ENCODE peak calls at places on chromosomes 6 and 20, in four cellular contexts. G is keratinocyte, E is H9, M is PC-3. Y is an unnamed sample. For H4K20me1, the result is how much of the 10 kb centered on the place peaks cover.

GRCh38 chr6:118305081-118305480 is 243.0 kb upstream of the PLN start:
- DNase-seq in E (no peak), M (no peak), G (no peak), Y (no peak)

GRCh38 chr20:53899351-53900167 is 170.8 kb downstream of the BCAS1 start:
- DNase-seq in M (peak), G (peak), E (no peak), Y (peak)

GRCh38 chr6:29071831-29072723 is 15.0 kb downstream of the OR2B3 start:
- DNase-seq in M (peak), E (peak), G (no peak), Y (peak)

GRCh38 chr20:432677-433299 is 24.7 kb downstream of the RBCK1 start:
- DNase-seq in E (no peak), M (no peak), G (no peak), Y (no peak)

GRCh38 chr6:135321012-135321621 is 140.0 kb downstream of the MYB start:
- DNase-seq in G (no peak), E (no peak), M (no peak), Y (no peak)

GRCh38 chr6:140071115-140071514 is 696.7 kb upstream of the CITED2 start:
- DNase-seq in E (no peak), G (no peak), M (peak), Y (no peak)

GRCh38 chr6:74018825-74019224 is 322.8 kb downstream of the CD109 start:
- DNase-seq in M (peak), G (no peak), E (no peak), Y (no peak)

GRCh38 chr6:5305968-5306626 is 44.8 kb downstream of the FARS2 start:
- DNase-seq in M (peak), G (no peak), E (no peak), Y (no peak)

GRCh38 chr20:25540273-25540672 is 45.1 kb downstream of the NINL start:
- DNase-seq in G (no peak), M (peak), E (peak), Y (peak)

GRCh38 chr6:32984639-32985389 is 16.4 kb downstream of the BRD2 start:
- DNase-seq in M (peak), E (peak), G (no peak), Y (peak)

GRCh38 chr20:34085544-34086040 is 26.5 kb downstream of the EIF2S2 start:
- DNase-seq in E (no peak), M (no peak), G (no peak), Y (peak)

GRCh38 chr6:164628302-164628931 is 681.0 kb downstream of the C6orf118 start:
- DNase-seq in G (no peak), M (no peak), E (no peak), Y (no peak)

GRCh38 chr6:37867756-37868446 is 48.4 kb downstream of the ZFAND3 start:
- DNase-seq in M (no peak), G (no peak), E (no peak), Y (no peak)
- H4K20me1 ChIP-seq in M (half or more), G (under half), E (under half), Y (half or more)

DNA sequence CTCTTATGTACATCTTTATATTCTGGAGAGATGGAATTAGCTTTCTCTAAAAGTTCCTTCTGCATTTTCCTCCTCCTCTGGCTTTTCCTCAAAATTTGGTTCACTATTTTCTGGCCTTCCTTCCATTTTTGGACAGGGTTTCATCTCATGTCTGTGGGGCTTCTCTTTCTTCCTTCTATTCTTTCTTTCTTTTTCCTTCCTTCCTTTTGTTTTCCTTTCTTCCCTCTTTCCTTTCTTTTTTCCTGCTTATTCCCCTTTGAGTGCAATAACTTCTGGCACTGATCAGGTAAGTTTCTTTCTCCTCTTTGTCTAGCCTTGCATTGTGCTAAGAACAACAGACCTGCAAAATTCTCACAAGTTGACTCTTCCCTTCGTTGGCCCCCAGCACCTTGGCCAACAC is 5.5 kb upstream of the ATRN start:
- DNase-seq in E (no peak), M (no peak), G (no peak), Y (no peak)
- H4K20me1 ChIP-seq in E (under half), M (under half), G (under half), Y (under half)

GRCh38 chr20:50096237-50096636 is 16.7 kb downstream of the UBE2V1 start:
- DNase-seq in M (no peak), E (no peak), G (no peak), Y (no peak)
- H4K20me1 ChIP-seq in M (half or more), E (under half), G (under half), Y (under half)

DNA sequence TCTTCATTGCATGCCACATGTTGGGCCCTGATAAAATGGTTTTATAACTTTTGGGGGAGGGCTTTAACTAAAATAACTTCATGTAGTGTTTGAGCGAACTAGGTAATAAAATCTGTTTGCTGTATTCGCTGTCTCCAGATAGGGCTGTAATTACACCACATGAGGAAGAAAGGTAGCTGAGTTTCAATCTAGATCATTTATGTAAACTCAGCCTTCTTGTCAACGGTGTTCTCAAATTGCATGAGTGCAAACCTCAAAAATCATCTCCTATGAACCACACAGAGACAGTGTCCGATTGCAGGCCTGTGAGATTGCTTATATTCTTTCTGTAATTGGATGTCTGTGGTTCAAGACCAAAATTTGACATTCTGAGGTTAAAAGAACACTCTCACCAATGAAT is 37.7 kb upstream of the BEND3 start:
- DNase-seq in M (no peak), G (no peak), E (no peak), Y (no peak)
- H4K20me1 ChIP-seq in M (under half), G (under half), E (under half), Y (under half)

GRCh38 chr6:41077536-41077935 is 4.8 kb downstream of the NFYA start:
- DNase-seq in M (no peak), G (no peak), E (no peak), Y (no peak)

GRCh38 chr6:41079080-41079479 is 6.3 kb downstream of the NFYA start:
- DNase-seq in E (no peak), M (no peak), G (no peak), Y (no peak)

GRCh38 chr6:41085182-41085581 is 12.4 kb downstream of the NFYA start:
- DNase-seq in G (no peak), E (no peak), M (no peak), Y (no peak)

GRCh38 chr6:41083072-41083471 is 10.3 kb downstream of the NFYA start:
- DNase-seq in M (no peak), G (no peak), E (no peak), Y (no peak)

DNA sequence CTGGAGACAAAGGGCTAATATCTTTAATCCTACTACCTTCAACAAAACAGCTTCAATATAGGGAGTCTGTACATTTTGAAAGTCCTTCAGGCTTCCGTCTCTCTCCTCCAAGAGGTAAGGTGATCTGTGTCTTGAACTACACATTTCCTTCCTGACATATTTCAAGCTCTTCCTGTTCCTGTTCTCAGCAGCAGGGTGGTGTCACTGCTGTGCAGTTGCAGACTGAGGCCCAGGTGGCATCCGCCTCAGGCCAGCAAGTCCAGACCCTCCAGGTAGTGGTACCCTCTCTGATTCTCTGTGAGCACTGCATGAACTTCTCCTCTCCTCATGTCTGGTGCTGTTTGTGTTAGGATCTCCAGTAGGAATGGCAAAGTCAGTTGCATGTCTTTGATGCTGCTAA is 7.8 kb downstream of the NFYA start:
- DNase-seq in E (no peak), G (no peak), M (no peak), Y (no peak)
- H4K20me1 ChIP-seq in E (under half), G (under half), M (under half), Y (under half)

GRCh38 chr6:31541658-31542521 is at the start of gene DDX39B:
- DNase-seq in M (peak), E (peak), G (peak), Y (peak)

GRCh38 chr6:31543639-31544038 is 1.8 kb upstream of the DDX39B start:
- DNase-seq in E (no peak), G (no peak), M (no peak), Y (peak)

GRCh38 chr6:31538805-31539400 is 2.9 kb downstream of the DDX39B start:
- DNase-seq in M (no peak), G (no peak), E (no peak), Y (peak)

GRCh38 chr6:31540640-31541039 is 1.2 kb downstream of the DDX39B start:
- DNase-seq in G (no peak), E (no peak), M (no peak), Y (no peak)

GRCh38 chr6:31541059-31541657 is 645 bp downstream of the DDX39B start:
- DNase-seq in E (no peak), G (no peak), M (peak), Y (peak)
- H4K20me1 ChIP-seq in E (under half), G (under half), M (under half), Y (under half)

DNA sequence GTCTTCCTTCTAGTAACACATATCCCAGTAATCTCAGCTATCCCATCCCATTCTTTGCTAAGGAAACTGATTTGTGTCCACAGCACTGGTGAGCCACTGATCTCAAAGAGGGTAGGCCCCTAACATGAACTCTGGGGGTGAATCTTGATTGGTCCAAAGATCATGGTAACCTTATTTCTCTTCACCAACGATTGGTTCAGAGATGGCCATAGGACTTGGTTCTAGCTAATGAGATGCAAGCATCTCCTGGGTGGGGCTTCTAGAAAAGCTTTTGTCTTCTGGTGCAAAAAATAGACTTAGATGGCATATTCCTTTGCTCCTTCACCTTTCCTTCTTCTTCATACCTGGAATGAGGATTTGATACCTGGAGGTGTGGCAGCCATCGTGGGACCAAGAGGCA is 43.8 kb upstream of the SIRPA start:
- DNase-seq in E (no peak), M (no peak), G (no peak), Y (peak)
- H4K20me1 ChIP-seq in E (under half), M (under half), G (under half), Y (under half)

GRCh38 chr6:15654250-15654649 is 8.6 kb downstream of the DTNBP1 start:
- DNase-seq in E (no peak), G (no peak), M (no peak), Y (no peak)
- H4K20me1 ChIP-seq in E (under half), G (under half), M (under half), Y (under half)

DNA sequence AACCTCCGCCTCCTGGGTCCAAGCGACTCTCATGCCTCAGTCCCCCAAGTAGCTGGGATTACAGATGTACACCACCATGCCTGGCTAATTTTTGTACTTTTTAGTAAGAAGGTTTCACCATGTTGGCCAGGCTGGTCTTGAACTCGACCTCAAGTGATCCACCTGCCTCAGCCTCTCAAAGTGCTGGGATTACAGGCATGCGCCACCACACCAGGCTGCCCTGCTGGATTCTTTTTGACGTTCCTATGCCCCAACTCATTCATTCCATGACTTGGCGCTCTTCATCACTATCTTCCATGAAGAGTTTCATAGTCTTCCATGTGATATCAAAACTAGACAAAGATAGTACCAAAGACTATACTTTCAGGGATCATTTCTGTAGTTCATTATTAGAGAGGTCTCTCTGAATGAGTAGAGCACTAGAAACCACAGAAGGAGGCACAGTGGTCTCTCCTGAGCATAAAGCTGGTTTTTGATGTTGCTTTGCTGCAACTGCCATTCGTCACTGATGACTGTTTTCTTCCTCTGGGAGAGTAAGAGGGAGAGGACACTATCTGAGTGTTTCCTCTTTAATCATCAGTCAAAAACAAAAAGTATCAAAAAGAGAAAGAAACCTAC is 23.5 kb downstream of the DNAAF9 start:
- DNase-seq in E (no peak), M (no peak), G (no peak), Y (no peak)
- H4K20me1 ChIP-seq in E (under half), M (under half), G (under half), Y (under half)

Y was measured in Karpas-422.